ENCODE peak calls at places on chromosomes 12 and 14, in nine cellular contexts. O, M, P, F, J, Y, U, T and R are unnamed samples.

GRCh38 chr12:129984097-129984496 is 80.3 kb upstream of the TMEM132D start:
- DNase-seq in O (no peak), M (no peak), P (no peak), F (no peak), J (no peak), Y (no peak), U (no peak), T (no peak), R (no peak)

GRCh38 chr12:85156569-85156968 is 120.4 kb downstream of the LRRIQ1 start:
- DNase-seq in O (no peak), M (no peak), P (no peak), F (no peak), J (no peak), Y (no peak), U (no peak), T (no peak), R (no peak)

GRCh38 chr14:38553586-38553985 is 297.7 kb upstream of the CLEC14A start:
- DNase-seq in O (no peak), M (no peak), P (no peak), F (no peak), J (no peak), Y (no peak), U (peak), T (no peak), R (no peak)

GRCh38 chr12:94174576-94174975 is 26.2 kb downstream of the PLXNC1 start:
- DNase-seq in O (peak), M (no peak), P (no peak), F (no peak), J (no peak), Y (no peak), U (no peak), T (no peak), R (no peak)

GRCh38 chr14:78238141-78238540 is 68.0 kb downstream of the NRXN3 start:
- DNase-seq in O (no peak), M (no peak), P (no peak), F (no peak), J (no peak), Y (no peak), U (no peak), T (no peak), R (no peak)

GRCh38 chr14:101579372-101580080 is 18.2 kb downstream of the DIO3 start:
- DNase-seq in O (no peak), M (no peak), P (no peak), F (no peak), J (no peak), Y (no peak), U (no peak), T (no peak), R (no peak)

GRCh38 chr12:93176610-93177126 is 201.1 kb upstream of the NUDT4 start:
- DNase-seq in O (no peak), M (no peak), P (no peak), F (no peak), J (no peak), Y (no peak), U (no peak), T (no peak), R (no peak)

GRCh38 chr12:101441835-101442234 is 33.3 kb upstream of the SPIC start:
- DNase-seq in O (no peak), M (no peak), P (no peak), F (no peak), J (no peak), Y (no peak), U (no peak), T (no peak), R (no peak)

GRCh38 chr12:89156324-89156723 is 196.0 kb downstream of the DUSP6 start:
- DNase-seq in O (no peak), M (no peak), P (no peak), F (no peak), J (no peak), Y (no peak), U (no peak), T (peak), R (no peak)

GRCh38 chr14:82153689-82154088 is 620.0 kb upstream of the SEL1L start:
- DNase-seq in O (no peak), M (no peak), P (no peak), F (no peak), J (no peak), Y (no peak), U (no peak), T (no peak), R (no peak)

GRCh38 chr12:117342247-117342646 is 19.2 kb downstream of the NOS1 start:
- DNase-seq in O (no peak), M (no peak), P (no peak), F (no peak), J (no peak), Y (no peak), U (no peak), T (no peak), R (no peak)

GRCh38 chr14:68935761-68936209 is 43.3 kb downstream of the ACTN1 start:
- DNase-seq in O (peak), M (no peak), P (no peak), F (peak), J (no peak), Y (peak), U (no peak), T (peak), R (no peak)

GRCh38 chr14:68685419-68686211 is 107.3 kb downstream of the ZFP36L1 start:
- DNase-seq in O (no peak), M (no peak), P (peak), F (no peak), J (peak), Y (peak), U (no peak), T (peak), R (peak)

GRCh38 chr14:48973136-48973535 is 613.0 kb downstream of the RPS29 start:
- DNase-seq in O (no peak), M (no peak), P (peak), F (no peak), J (no peak), Y (peak), U (peak), T (no peak), R (no peak)

GRCh38 chr12:119180380-119181040 is 1.8 kb downstream of the HSPB8 start:
- DNase-seq in O (peak), M (no peak), P (peak), F (no peak), J (no peak), Y (peak), U (no peak), T (no peak), R (no peak)

GRCh38 chr12:100427078-100427477 is 46.6 kb upstream of the NR1H4 start:
- DNase-seq in O (no peak), M (no peak), P (peak), F (no peak), J (no peak), Y (peak), U (peak), T (peak), R (no peak)

GRCh38 chr12:29320295-29321090 is 60.5 kb downstream of the ERGIC2 start:
- DNase-seq in O (no peak), M (no peak), P (no peak), F (no peak), J (no peak), Y (peak), U (peak), T (peak), R (no peak)

GRCh38 chr14:95418858-95419257 is 97.6 kb downstream of the SYNE3 start:
- DNase-seq in O (no peak), M (no peak), P (no peak), F (no peak), J (no peak), Y (no peak), U (no peak), T (no peak), R (no peak)

GRCh38 chr12:4943067-4943937 is 33.6 kb downstream of the KCNA1 start:
- DNase-seq in O (no peak), M (no peak), P (no peak), F (no peak), J (no peak), Y (no peak), U (no peak), T (no peak), R (no peak)

GRCh38 chr12:113022563-113023297 is 33.8 kb upstream of the DTX1 start:
- DNase-seq in O (no peak), M (no peak), P (no peak), F (no peak), J (no peak), Y (no peak), U (no peak), T (no peak), R (no peak)